ENCODE peak calls at places on chromosomes 1 and 21, in six cellular contexts. W is Ammon's horn, G is NCI-H1417 treated with DMSO at 0.1 percent for 48 hours, U is NCI-H1105, L is bronchial epithelial cell, O is choroid plexus epithelial cell. J is an unnamed sample.
A peak's percentile ranks its signal among the peaks of the same experiment; 100 is the strongest.

GRCh38 chr1:108079550-108079949 is 114.6 kb upstream of the VAV3 start:
- DNase-seq in G (no peak), O (no peak), L (no peak), W (no peak), U (no peak), J (no peak)

GRCh38 chr1:151898519-151898991 is 10.8 kb downstream of the THEM4 start:
- DNase-seq in L (no peak), G (no peak), O (no peak), W (no peak), U (no peak), J (no peak)

GRCh38 chr21:35100351-35100771 is 51.3 kb upstream of the RUNX1 start:
- DNase-seq in L (no peak), U (no peak), G (no peak), O (no peak), W (no peak), J (no peak)

GRCh38 chr1:109783436-109783835 is 19.7 kb upstream of the EPS8L3 start:
- DNase-seq in L (peak; percentile 89), G (no peak), U (no peak), W (no peak), O (peak; percentile 58), J (no peak)

GRCh38 chr1:10939654-10940450 is 72.6 kb upstream of the TARDBP start:
- DNase-seq in W (no peak), L (no peak), O (peak; percentile 26), U (no peak), G (no peak), J (no peak)

GRCh38 chr1:2429780-2430591 is 17.6 kb upstream of the PEX10 start:
- DNase-seq in G (no peak), O (peak; percentile 28), L (peak; percentile 48), W (no peak), U (no peak), J (no peak)

GRCh38 chr1:236166041-236166440 is 23.7 kb downstream of the GPR137B start:
- DNase-seq in U (no peak), G (no peak), L (no peak), O (no peak), W (no peak), J (no peak)

GRCh38 chr1:234866007-234866866 is 256.3 kb upstream of the IRF2BP2 start:
- DNase-seq in U (no peak), O (peak; percentile 91), L (peak; percentile 71), W (no peak), G (no peak), J (no peak)

GRCh38 chr1:61140778-61141177 is 58.4 kb downstream of the NFIA start:
- DNase-seq in L (no peak), G (no peak), U (no peak), W (no peak), O (no peak), J (no peak)

GRCh38 chr1:2300851-2301606 is 72.9 kb downstream of the SKI start:
- DNase-seq in U (no peak), O (peak; percentile 64), L (no peak), W (peak; percentile 70), G (no peak), J (no peak)

GRCh38 chr21:27292851-27293638 is 326.2 kb upstream of the ADAMTS5 start:
- DNase-seq in L (no peak), W (no peak), G (no peak), U (no peak), O (no peak), J (no peak)

GRCh38 chr1:193766329-193766728 is 579.9 kb upstream of the B3GALT2 start:
- DNase-seq in O (no peak), L (no peak), W (no peak), U (no peak), G (no peak), J (no peak)

GRCh38 chr1:55987491-55988255 is 591.7 kb downstream of the PLPP3 start:
- DNase-seq in G (no peak), L (no peak), U (no peak), O (no peak), W (no peak), J (no peak)

GRCh38 chr1:30877205-30877912 is 31.2 kb downstream of the SDC3 start:
- DNase-seq in W (peak; percentile 81), O (peak; percentile 82), U (no peak), L (peak; percentile 74), G (no peak), J (no peak)

GRCh38 chr1:223364685-223365382 is 858 bp upstream of the SUSD4 start:
- DNase-seq in O (no peak), W (no peak), U (peak; percentile 4), G (no peak), L (peak; percentile 9), J (peak; percentile 73)